ENCODE peak calls at places on chromosomes 3 and 15, in four cellular contexts. C is CD4-positive, alpha-beta T cell; Q is left kidney; I is lower lobe of right lung. E is an unnamed sample.

GRCh38 chr3:155420869-155421486 is 127.5 kb upstream of the STRIT1 start:
- DNase-seq in C (no peak), I (no peak), Q (peak; percentile 31), E (no peak)

GRCh38 chr3:62892045-62892444 is 16.8 kb upstream of the CADPS start:
- DNase-seq in C (no peak), I (no peak), Q (no peak), E (no peak)

GRCh38 chr3:65728138-65728537 is 310.6 kb downstream of the MAGI1 start:
- DNase-seq in I (no peak), Q (no peak), C (no peak), E (no peak)

GRCh38 chr15:89112341-89112971 is 24.2 kb downstream of the ABHD2 start:
- DNase-seq in C (no peak), I (no peak), Q (no peak), E (no peak)

GRCh38 chr15:85689729-85690128 is 105.0 kb downstream of the KLHL25 start:
- DNase-seq in C (peak; percentile 52), Q (peak; percentile 82), I (peak; percentile 60), E (peak; percentile 32)

GRCh38 chr3:73609655-73610054 is 15.1 kb downstream of the PDZRN3 start:
- DNase-seq in I (no peak), C (no peak), Q (no peak), E (no peak)

GRCh38 chr3:123376451-123377172 is 72.3 kb downstream of the ADCY5 start:
- DNase-seq in Q (no peak), C (no peak), I (no peak), E (no peak)

GRCh38 chr15:51864408-51865056 is 35.1 kb downstream of the TMOD3 start:
- DNase-seq in C (no peak), I (no peak), Q (no peak), E (no peak)